ENCODE peak calls at places on chromosomes 6 and 20, in five cellular contexts. One of them, this sample, is unnamed.

GRCh38 chr6:160120087-160120486 is 1.5 kb upstream of the SLC22A1 start:
- DNase-seq in K562: no peak
- DNase-seq in H1: no peak
- DNase-seq in HepG2: no peak
- DNase-seq in GM12878: no peak
- DNase-seq in this sample: no peak

GRCh38 chr20:59664389-59665055 is 60.2 kb downstream of the PHACTR3 start:
- DNase-seq in HepG2: no peak
- DNase-seq in K562: no peak
- DNase-seq in H1: no peak
- DNase-seq in GM12878: no peak
- DNase-seq in this sample: no peak

GRCh38 chr6:42022755-42023384 is 27.5 kb upstream of the TAF8 start:
- DNase-seq in K562: peak
- DNase-seq in HepG2: no peak
- DNase-seq in GM12878: no peak
- DNase-seq in H1: no peak
- DNase-seq in this sample: no peak

GRCh38 chr6:31414771-31415270 is 11.4 kb downstream of the MICA start:
- DNase-seq in GM12878: no peak
- DNase-seq in H1: peak
- DNase-seq in HepG2: no peak
- DNase-seq in K562: no peak
- DNase-seq in this sample: no peak

GRCh38 chr6:113762611-113763010 is 94.5 kb upstream of the MARCKS start:
- DNase-seq in GM12878: no peak
- DNase-seq in HepG2: no peak
- DNase-seq in K562: no peak
- DNase-seq in H1: no peak
- DNase-seq in this sample: no peak

GRCh38 chr20:41213150-41213820 is 75.9 kb downstream of the PLCG1 start:
- DNase-seq in HepG2: no peak
- DNase-seq in GM12878: no peak
- DNase-seq in K562: no peak
- DNase-seq in H1: no peak
- DNase-seq in this sample: no peak

GRCh38 chr6:125104425-125104824 is 49.1 kb upstream of the TPD52L1 start:
- DNase-seq in K562: peak
- DNase-seq in HepG2: no peak
- DNase-seq in GM12878: no peak
- DNase-seq in H1: no peak
- DNase-seq in this sample: no peak

GRCh38 chr6:81228912-81229540 is 523.5 kb downstream of the TENT5A start:
- DNase-seq in K562: no peak
- DNase-seq in GM12878: no peak
- DNase-seq in H1: no peak
- DNase-seq in HepG2: no peak
- DNase-seq in this sample: no peak

GRCh38 chr20:2385496-2385895 is 4.8 kb downstream of the TGM6 start:
- DNase-seq in K562: no peak
- DNase-seq in HepG2: no peak
- DNase-seq in H1: no peak
- DNase-seq in GM12878: no peak
- DNase-seq in this sample: no peak

GRCh38 chr6:92827104-92827503 is 592.3 kb downstream of the EPHA7 start:
- DNase-seq in H1: no peak
- DNase-seq in HepG2: no peak
- DNase-seq in K562: no peak
- DNase-seq in GM12878: peak
- DNase-seq in this sample: no peak

GRCh38 chr6:143579703-143580102 is 68.2 kb upstream of the FUCA2 start:
- DNase-seq in HepG2: no peak
- DNase-seq in H1: no peak
- DNase-seq in GM12878: no peak
- DNase-seq in K562: no peak
- DNase-seq in this sample: no peak

GRCh38 chr6:90454835-90455427 is 131.9 kb downstream of the MAP3K7 start:
- DNase-seq in K562: no peak
- DNase-seq in H1: no peak
- DNase-seq in HepG2: no peak
- DNase-seq in GM12878: no peak
- DNase-seq in this sample: no peak

GRCh38 chr6:125027287-125027686 is 65.0 kb downstream of the RNF217 start:
- DNase-seq in HepG2: no peak
- DNase-seq in GM12878: no peak
- DNase-seq in H1: no peak
- DNase-seq in K562: no peak
- DNase-seq in this sample: no peak

GRCh38 chr20:46458891-46459750 is 52.7 kb upstream of the ELMO2 start:
- DNase-seq in GM12878: peak
- DNase-seq in HepG2: no peak
- DNase-seq in K562: no peak
- DNase-seq in H1: peak
- DNase-seq in this sample: no peak

GRCh38 chr20:5780233-5781217 is 30.3 kb downstream of the SHLD1 start:
- DNase-seq in HepG2: no peak
- DNase-seq in GM12878: no peak
- DNase-seq in K562: peak
- DNase-seq in H1: no peak
- DNase-seq in this sample: no peak

GRCh38 chr6:121817141-121817540 is 381.7 kb downstream of the GJA1 start:
- DNase-seq in HepG2: no peak
- DNase-seq in GM12878: no peak
- DNase-seq in H1: no peak
- DNase-seq in K562: no peak
- DNase-seq in this sample: no peak

GRCh38 chr6:145668844-145669243 is 66.5 kb downstream of the EPM2A start:
- DNase-seq in HepG2: no peak
- DNase-seq in K562: no peak
- DNase-seq in GM12878: no peak
- DNase-seq in H1: no peak
- DNase-seq in this sample: no peak

GRCh38 chr6:38110407-38111025 is 291.0 kb downstream of the ZFAND3 start:
- DNase-seq in HepG2: no peak
- DNase-seq in GM12878: no peak
- DNase-seq in H1: no peak
- DNase-seq in K562: no peak
- DNase-seq in this sample: no peak

GRCh38 chr6:163827157-163827556 is 412.6 kb downstream of the QKI start:
- DNase-seq in H1: no peak
- DNase-seq in HepG2: no peak
- DNase-seq in K562: no peak
- DNase-seq in GM12878: no peak
- DNase-seq in this sample: no peak

GRCh38 chr6:36216559-36216958 is 20.0 kb downstream of the BRPF3 start:
- DNase-seq in H1: no peak
- DNase-seq in HepG2: no peak
- DNase-seq in K562: no peak
- DNase-seq in GM12878: no peak
- DNase-seq in this sample: no peak

GRCh38 chr6:68778356-68779020 is 143.4 kb downstream of the ADGRB3 start:
- DNase-seq in K562: peak
- DNase-seq in HepG2: peak
- DNase-seq in H1: peak
- DNase-seq in GM12878: no peak
- DNase-seq in this sample: no peak

GRCh38 chr6:90302320-90302719 is 5.7 kb upstream of the BACH2 start:
- DNase-seq in HepG2: no peak
- DNase-seq in H1: no peak
- DNase-seq in GM12878: no peak
- DNase-seq in K562: no peak
- DNase-seq in this sample: no peak

GRCh38 chr20:53448426-53448825 is 145.2 kb downstream of the ZNF217 start:
- DNase-seq in HepG2: no peak
- DNase-seq in K562: no peak
- DNase-seq in GM12878: no peak
- DNase-seq in H1: no peak
- DNase-seq in this sample: no peak

GRCh38 chr20:13105864-13106457 is 97.2 kb downstream of the SPTLC3 start:
- DNase-seq in K562: peak
- DNase-seq in H1: no peak
- DNase-seq in GM12878: no peak
- DNase-seq in HepG2: peak
- DNase-seq in this sample: peak

GRCh38 chr20:47314647-47315338 is 41.7 kb downstream of the ZMYND8 start:
- DNase-seq in H1: no peak
- DNase-seq in GM12878: no peak
- DNase-seq in HepG2: no peak
- DNase-seq in K562: no peak
- DNase-seq in this sample: no peak

GRCh38 chr20:23254034-23254433 is 96.6 kb upstream of the NXT1 start:
- DNase-seq in HepG2: no peak
- DNase-seq in GM12878: no peak
- DNase-seq in K562: no peak
- DNase-seq in H1: peak
- DNase-seq in this sample: no peak

GRCh38 chr20:4987130-4987529 is 14.2 kb downstream of the SLC23A2 start:
- DNase-seq in K562: no peak
- DNase-seq in GM12878: no peak
- DNase-seq in H1: no peak
- DNase-seq in HepG2: no peak
- DNase-seq in this sample: no peak

GRCh38 chr6:82908661-82909060 is 157.0 kb downstream of the UBE3D start:
- DNase-seq in K562: no peak
- DNase-seq in GM12878: no peak
- DNase-seq in HepG2: no peak
- DNase-seq in H1: no peak
- DNase-seq in this sample: no peak

GRCh38 chr20:37193821-37194220 is 14.5 kb upstream of the MROH8 start:
- DNase-seq in GM12878: no peak
- DNase-seq in H1: no peak
- DNase-seq in HepG2: no peak
- DNase-seq in K562: no peak
- DNase-seq in this sample: no peak

GRCh38 chr20:37192137-37192854 is 12.9 kb upstream of the MROH8 start:
- DNase-seq in K562: peak
- DNase-seq in GM12878: no peak
- DNase-seq in HepG2: peak
- DNase-seq in H1: peak
- DNase-seq in this sample: peak

GRCh38 chr20:37195018-37195417 is 15.7 kb upstream of the MROH8 start:
- DNase-seq in H1: no peak
- DNase-seq in K562: no peak
- DNase-seq in GM12878: no peak
- DNase-seq in HepG2: no peak
- DNase-seq in this sample: no peak

GRCh38 chr20:37194616-37195015 is 15.3 kb upstream of the MROH8 start:
- DNase-seq in HepG2: no peak
- DNase-seq in GM12878: no peak
- DNase-seq in H1: no peak
- DNase-seq in K562: no peak
- DNase-seq in this sample: no peak

DNA sequence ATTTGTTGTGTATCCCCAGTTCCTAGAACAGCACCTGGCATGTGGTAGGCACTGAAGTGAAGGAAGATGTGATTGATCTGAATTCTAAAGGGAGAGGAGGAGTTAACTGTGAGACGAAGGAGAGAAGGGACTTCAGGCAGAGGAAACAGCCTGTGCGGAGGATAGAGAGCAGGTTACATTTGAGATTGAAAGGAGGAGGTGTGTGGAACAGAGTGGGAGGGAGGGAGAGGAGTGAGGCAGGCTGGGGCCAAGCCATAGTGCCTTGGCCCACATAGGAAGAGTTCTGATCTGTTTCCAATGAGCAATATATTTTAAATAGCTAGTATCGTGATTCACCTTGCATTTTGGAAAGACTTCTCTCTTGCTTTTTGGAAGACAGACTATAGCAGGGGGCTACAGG is 13.9 kb upstream of the MROH8 start:
- DNase-seq in HepG2: no peak
- DNase-seq in K562: no peak
- DNase-seq in H1: no peak
- DNase-seq in GM12878: no peak
- DNase-seq in this sample: no peak
- H3K27ac ChIP-seq in HepG2: no peak
- H3K27ac ChIP-seq in K562: no peak
- H3K27ac ChIP-seq in H1: no peak
- H3K27ac ChIP-seq in GM12878: no peak
- H3K27ac ChIP-seq in this sample: no peak

DNA sequence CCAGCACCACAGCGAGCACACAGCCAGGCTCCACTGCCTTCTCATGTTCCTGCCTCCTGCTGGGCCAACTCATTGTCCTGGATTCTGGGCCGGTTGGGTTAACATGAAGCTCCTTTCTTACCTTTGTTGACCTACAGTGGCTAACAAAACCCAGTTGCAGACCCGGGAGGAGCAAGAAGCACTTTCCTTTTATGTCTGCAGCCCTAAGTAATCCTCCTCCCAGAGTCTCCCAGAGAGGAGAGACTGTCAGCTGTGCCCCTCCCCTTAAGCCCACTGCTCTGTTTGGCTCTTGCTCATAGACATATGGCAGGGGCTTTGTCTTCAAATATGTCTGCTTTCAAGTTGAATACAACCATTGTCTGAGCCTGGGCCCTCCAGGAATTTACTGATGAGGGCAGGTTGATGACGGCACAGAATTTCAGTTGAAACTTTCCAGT is 55.2 kb downstream of the PSMB1 start:
- DNase-seq in K562: no peak
- DNase-seq in HepG2: no peak
- DNase-seq in H1: peak
- DNase-seq in GM12878: no peak
- DNase-seq in this sample: no peak
- TF ChIP-seq SRF in K562: no peak
- TF ChIP-seq SRF in HepG2: no peak
- TF ChIP-seq SRF in H1: no peak
- TF ChIP-seq SRF in GM12878: no peak
- TF ChIP-seq SRF in this sample: no peak

GRCh38 chr20:58550661-58551060 is 35.5 kb upstream of the APCDD1L start:
- DNase-seq in GM12878: no peak
- DNase-seq in HepG2: no peak
- DNase-seq in H1: peak
- DNase-seq in K562: peak
- DNase-seq in this sample: no peak
- TF ChIP-seq CEBPB in GM12878: no peak
- TF ChIP-seq CEBPB in HepG2: no peak
- TF ChIP-seq CEBPB in H1: no peak
- TF ChIP-seq CEBPB in K562: no peak
- TF ChIP-seq CEBPB in this sample: no peak

GRCh38 chr20:16574656-16575355 is 1.6 kb upstream of the KIF16B start:
- DNase-seq in GM12878: peak
- DNase-seq in H1: peak
- DNase-seq in HepG2: peak
- DNase-seq in K562: peak
- DNase-seq in this sample: peak
- H3K27ac ChIP-seq in GM12878: no peak
- H3K27ac ChIP-seq in H1: no peak
- H3K27ac ChIP-seq in HepG2: peak
- H3K27ac ChIP-seq in K562: peak
- H3K27ac ChIP-seq in this sample: peak

GRCh38 chr6:162777091-162777490 is 49.3 kb downstream of the PACRG start:
- DNase-seq in GM12878: no peak
- DNase-seq in H1: no peak
- DNase-seq in HepG2: no peak
- DNase-seq in K562: no peak
- DNase-seq in this sample: no peak
- TF ChIP-seq SRF in GM12878: no peak
- TF ChIP-seq SRF in H1: no peak
- TF ChIP-seq SRF in HepG2: no peak
- TF ChIP-seq SRF in K562: no peak
- TF ChIP-seq SRF in this sample: no peak